ENCODE peak calls at places on chromosomes 1 and 21, in ten cellular contexts. One of them, this sample, is unnamed.

GRCh38 chr1:177239792-177240191 is 69.0 kb downstream of the BRINP2 start:
- DNase-seq in lung: no peak
- DNase-seq in GM23338: no peak
- DNase-seq in prostate gland: no peak
- DNase-seq in GM13976: no peak
- DNase-seq in ovary: no peak
- DNase-seq in GM06990: no peak
- DNase-seq in B cell: no peak
- DNase-seq in A549: no peak
- DNase-seq in choroid plexus epithelial cell: no peak
- DNase-seq in this sample: no peak

GRCh38 chr1:1198423-1199140 is 7.8 kb downstream of the TNFRSF18 start:
- DNase-seq in ovary: peak; percentile 9
- DNase-seq in choroid plexus epithelial cell: no peak
- DNase-seq in B cell: no peak
- DNase-seq in lung: no peak
- DNase-seq in GM13976: no peak
- DNase-seq in GM06990: no peak
- DNase-seq in A549: no peak
- DNase-seq in prostate gland: no peak
- DNase-seq in GM23338: peak; percentile 4
- DNase-seq in this sample: no peak

GRCh38 chr1:227903614-227904501 is 43.9 kb downstream of the WNT9A start:
- DNase-seq in GM06990: no peak
- DNase-seq in A549: no peak
- DNase-seq in GM23338: no peak
- DNase-seq in lung: no peak
- DNase-seq in choroid plexus epithelial cell: no peak
- DNase-seq in prostate gland: no peak
- DNase-seq in B cell: no peak
- DNase-seq in ovary: peak; percentile 39
- DNase-seq in GM13976: no peak
- DNase-seq in this sample: no peak

GRCh38 chr21:45440736-45441350 is 35.9 kb downstream of the COL18A1 start:
- DNase-seq in prostate gland: no peak
- DNase-seq in B cell: no peak
- DNase-seq in lung: no peak
- DNase-seq in GM06990: no peak
- DNase-seq in A549: no peak
- DNase-seq in GM23338: no peak
- DNase-seq in GM13976: no peak
- DNase-seq in ovary: peak; percentile 47
- DNase-seq in choroid plexus epithelial cell: no peak
- DNase-seq in this sample: no peak

GRCh38 chr21:44761011-44761729 is 40.5 kb downstream of the UBE2G2 start:
- DNase-seq in choroid plexus epithelial cell: no peak
- DNase-seq in A549: no peak
- DNase-seq in ovary: no peak
- DNase-seq in lung: no peak
- DNase-seq in prostate gland: no peak
- DNase-seq in GM06990: no peak
- DNase-seq in B cell: no peak
- DNase-seq in GM13976: peak; percentile 49
- DNase-seq in GM23338: peak; percentile 91
- DNase-seq in this sample: no peak

GRCh38 chr1:50368179-50369007 is 54.9 kb downstream of the DMRTA2 start:
- DNase-seq in prostate gland: peak; percentile 20
- DNase-seq in ovary: peak; percentile 32
- DNase-seq in B cell: no peak
- DNase-seq in GM23338: peak; percentile 86
- DNase-seq in GM13976: peak; percentile 65
- DNase-seq in lung: peak; percentile 38
- DNase-seq in choroid plexus epithelial cell: peak; percentile 25
- DNase-seq in GM06990: no peak
- DNase-seq in A549: peak; percentile 15
- DNase-seq in this sample: peak; percentile 28

GRCh38 chr1:115117303-115117702 is 28.0 kb upstream of the TSPAN2 start:
- DNase-seq in B cell: no peak
- DNase-seq in GM23338: peak; percentile 25
- DNase-seq in lung: no peak
- DNase-seq in GM13976: no peak
- DNase-seq in A549: no peak
- DNase-seq in GM06990: no peak
- DNase-seq in ovary: no peak
- DNase-seq in choroid plexus epithelial cell: no peak
- DNase-seq in prostate gland: no peak
- DNase-seq in this sample: no peak

GRCh38 chr1:224381880-224382548 is 25.3 kb downstream of the CNIH4 start:
- DNase-seq in prostate gland: no peak
- DNase-seq in GM06990: no peak
- DNase-seq in ovary: no peak
- DNase-seq in GM13976: no peak
- DNase-seq in A549: no peak
- DNase-seq in lung: no peak
- DNase-seq in GM23338: no peak
- DNase-seq in choroid plexus epithelial cell: no peak
- DNase-seq in B cell: no peak
- DNase-seq in this sample: no peak

GRCh38 chr1:22738522-22738921 is 27.9 kb downstream of the EPHB2 start:
- DNase-seq in choroid plexus epithelial cell: no peak
- DNase-seq in GM06990: no peak
- DNase-seq in prostate gland: no peak
- DNase-seq in A549: peak; percentile 29
- DNase-seq in GM23338: no peak
- DNase-seq in lung: no peak
- DNase-seq in GM13976: no peak
- DNase-seq in ovary: no peak
- DNase-seq in B cell: no peak
- DNase-seq in this sample: no peak

GRCh38 chr21:38950388-38951094 is 144.8 kb downstream of the ETS2 start:
- DNase-seq in A549: peak; percentile 33
- DNase-seq in GM23338: no peak
- DNase-seq in prostate gland: peak; percentile 91
- DNase-seq in lung: no peak
- DNase-seq in ovary: no peak
- DNase-seq in GM13976: no peak
- DNase-seq in GM06990: no peak
- DNase-seq in choroid plexus epithelial cell: peak; percentile 40
- DNase-seq in B cell: no peak
- DNase-seq in this sample: peak; percentile 71

GRCh38 chr1:17574502-17574901 is 35.0 kb downstream of the ARHGEF10L start:
- DNase-seq in GM06990: no peak
- DNase-seq in choroid plexus epithelial cell: no peak
- DNase-seq in A549: no peak
- DNase-seq in GM13976: no peak
- DNase-seq in lung: no peak
- DNase-seq in prostate gland: no peak
- DNase-seq in GM23338: peak; percentile 74
- DNase-seq in B cell: no peak
- DNase-seq in ovary: no peak
- DNase-seq in this sample: no peak
- TF ChIP-seq CTCF in GM06990: peak; percentile 9
- TF ChIP-seq CTCF in choroid plexus epithelial cell: peak; percentile 43
- TF ChIP-seq CTCF in A549: no peak
- TF ChIP-seq CTCF in GM13976: no peak
- TF ChIP-seq CTCF in lung: no peak
- TF ChIP-seq CTCF in prostate gland: no peak
- TF ChIP-seq CTCF in GM23338: peak; percentile 68
- TF ChIP-seq CTCF in B cell: no peak
- TF ChIP-seq CTCF in ovary: no peak
- TF ChIP-seq CTCF in this sample: peak; percentile 21

GRCh38 chr1:225464851-225465792 is 37.3 kb upstream of the LBR start:
- DNase-seq in GM06990: no peak
- DNase-seq in choroid plexus epithelial cell: no peak
- DNase-seq in prostate gland: no peak
- DNase-seq in A549: no peak
- DNase-seq in GM23338: peak; percentile 75
- DNase-seq in B cell: no peak
- DNase-seq in ovary: no peak
- DNase-seq in lung: no peak
- DNase-seq in GM13976: no peak
- DNase-seq in this sample: no peak
- TF ChIP-seq CTCF in GM06990: no peak
- TF ChIP-seq CTCF in choroid plexus epithelial cell: no peak
- TF ChIP-seq CTCF in prostate gland: no peak
- TF ChIP-seq CTCF in A549: no peak
- TF ChIP-seq CTCF in GM23338: no peak
- TF ChIP-seq CTCF in B cell: no peak
- TF ChIP-seq CTCF in ovary: no peak
- TF ChIP-seq CTCF in lung: no peak
- TF ChIP-seq CTCF in GM13976: no peak
- TF ChIP-seq CTCF in this sample: no peak

DNA sequence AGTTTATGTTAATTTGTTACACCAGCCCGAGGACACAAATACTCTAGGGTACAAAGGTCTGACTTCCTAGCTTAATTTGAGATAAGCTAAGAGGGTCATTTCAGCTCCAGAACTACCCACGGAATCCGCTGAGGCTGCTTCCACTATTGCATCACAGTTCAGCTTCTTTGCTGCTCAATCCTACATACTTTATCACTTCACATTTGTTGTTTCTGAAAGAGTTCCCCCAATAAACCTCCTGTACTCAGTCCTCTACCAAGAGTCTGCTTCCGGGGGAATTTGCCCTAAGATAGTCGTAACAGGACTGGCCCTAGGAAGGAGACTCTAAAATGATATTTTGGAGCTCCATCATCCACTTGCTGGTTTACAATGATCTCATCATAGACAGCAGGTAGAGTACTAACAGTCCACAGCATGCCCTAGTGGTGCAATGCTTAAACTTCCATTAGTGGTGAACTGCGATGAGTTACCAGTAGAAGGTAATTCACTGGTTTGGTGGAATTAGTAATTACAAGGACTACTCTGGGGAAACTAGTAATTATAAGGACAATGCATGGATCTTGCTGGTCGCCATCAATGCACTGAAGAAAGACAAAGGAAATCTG is 229.3 kb downstream of the USH2A start:
- DNase-seq in GM06990: no peak
- DNase-seq in GM13976: no peak
- DNase-seq in lung: no peak
- DNase-seq in B cell: no peak
- DNase-seq in choroid plexus epithelial cell: no peak
- DNase-seq in GM23338: peak; percentile 46
- DNase-seq in ovary: no peak
- DNase-seq in prostate gland: no peak
- DNase-seq in A549: no peak
- DNase-seq in this sample: no peak
- TF ChIP-seq CTCF in GM06990: peak; percentile 20
- TF ChIP-seq CTCF in GM13976: no peak
- TF ChIP-seq CTCF in lung: no peak
- TF ChIP-seq CTCF in B cell: no peak
- TF ChIP-seq CTCF in choroid plexus epithelial cell: no peak
- TF ChIP-seq CTCF in GM23338: peak; percentile 74
- TF ChIP-seq CTCF in ovary: no peak
- TF ChIP-seq CTCF in prostate gland: no peak
- TF ChIP-seq CTCF in A549: no peak
- TF ChIP-seq CTCF in this sample: no peak

GRCh38 chr1:229984310-229984991 is 82.6 kb upstream of the GALNT2 start:
- DNase-seq in A549: no peak
- DNase-seq in GM06990: no peak
- DNase-seq in lung: no peak
- DNase-seq in choroid plexus epithelial cell: no peak
- DNase-seq in GM13976: no peak
- DNase-seq in B cell: no peak
- DNase-seq in prostate gland: no peak
- DNase-seq in ovary: no peak
- DNase-seq in GM23338: no peak
- DNase-seq in this sample: no peak
- TF ChIP-seq CTCF in A549: no peak
- TF ChIP-seq CTCF in GM06990: no peak
- TF ChIP-seq CTCF in lung: no peak
- TF ChIP-seq CTCF in choroid plexus epithelial cell: no peak
- TF ChIP-seq CTCF in GM13976: peak; percentile 16
- TF ChIP-seq CTCF in B cell: no peak
- TF ChIP-seq CTCF in prostate gland: no peak
- TF ChIP-seq CTCF in ovary: no peak
- TF ChIP-seq CTCF in GM23338: peak; percentile 20
- TF ChIP-seq CTCF in this sample: no peak

DNA sequence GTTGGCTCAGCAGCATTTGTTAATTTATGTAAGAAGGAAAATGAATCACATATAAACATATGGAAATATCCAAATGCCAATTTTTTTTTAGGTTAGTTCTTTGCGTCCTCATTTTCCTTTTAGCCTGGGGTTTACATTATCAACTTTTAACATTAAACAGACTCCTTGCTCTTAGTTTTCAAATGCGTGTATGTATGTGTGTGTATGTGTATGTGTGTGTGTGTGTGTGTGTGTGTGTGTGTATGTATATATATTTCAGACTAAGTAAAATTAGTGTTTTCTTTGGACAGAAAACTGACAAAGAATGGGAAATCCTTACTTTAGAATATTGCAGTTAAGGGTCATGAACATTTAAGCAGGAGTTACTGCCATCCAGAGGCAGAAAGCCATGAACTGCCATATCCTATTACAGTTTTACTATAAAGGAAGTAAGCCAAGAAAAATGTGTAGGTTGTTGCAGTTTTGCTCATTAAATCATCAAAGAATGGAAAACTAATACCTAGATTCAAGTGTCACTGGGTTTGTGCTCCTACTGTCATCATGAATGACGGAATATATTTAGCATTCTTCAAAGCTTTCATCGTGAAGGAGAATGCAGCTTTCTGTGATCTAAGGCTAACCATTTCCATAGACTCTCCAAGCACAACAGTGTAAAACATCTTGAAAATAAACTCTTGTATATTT is 477.0 kb upstream of the NR5A2 start:
- DNase-seq in lung: no peak
- DNase-seq in GM06990: no peak
- DNase-seq in ovary: no peak
- DNase-seq in B cell: no peak
- DNase-seq in A549: no peak
- DNase-seq in GM13976: no peak
- DNase-seq in GM23338: no peak
- DNase-seq in choroid plexus epithelial cell: peak; percentile 66
- DNase-seq in prostate gland: no peak
- DNase-seq in this sample: peak; percentile 17
- TF ChIP-seq CTCF in lung: no peak
- TF ChIP-seq CTCF in GM06990: no peak
- TF ChIP-seq CTCF in ovary: no peak
- TF ChIP-seq CTCF in B cell: no peak
- TF ChIP-seq CTCF in A549: no peak
- TF ChIP-seq CTCF in GM13976: no peak
- TF ChIP-seq CTCF in GM23338: peak; percentile 39
- TF ChIP-seq CTCF in choroid plexus epithelial cell: peak; percentile 56
- TF ChIP-seq CTCF in prostate gland: no peak
- TF ChIP-seq CTCF in this sample: no peak

GRCh38 chr1:100832676-100833469 is 61.8 kb downstream of the EXTL2 start:
- DNase-seq in GM23338: no peak
- DNase-seq in prostate gland: no peak
- DNase-seq in A549: no peak
- DNase-seq in GM06990: no peak
- DNase-seq in B cell: no peak
- DNase-seq in lung: no peak
- DNase-seq in ovary: no peak
- DNase-seq in GM13976: no peak
- DNase-seq in choroid plexus epithelial cell: no peak
- DNase-seq in this sample: no peak

GRCh38 chr1:100835866-100836842 is 58.5 kb downstream of the EXTL2 start:
- DNase-seq in A549: no peak
- DNase-seq in GM13976: no peak
- DNase-seq in choroid plexus epithelial cell: peak; percentile 49
- DNase-seq in ovary: no peak
- DNase-seq in lung: no peak
- DNase-seq in prostate gland: no peak
- DNase-seq in B cell: no peak
- DNase-seq in GM23338: no peak
- DNase-seq in GM06990: no peak
- DNase-seq in this sample: peak; percentile 37

GRCh38 chr1:100834779-100835645 is 59.6 kb downstream of the EXTL2 start:
- DNase-seq in A549: peak; percentile 21
- DNase-seq in choroid plexus epithelial cell: peak; percentile 42
- DNase-seq in GM13976: no peak
- DNase-seq in prostate gland: no peak
- DNase-seq in ovary: no peak
- DNase-seq in B cell: no peak
- DNase-seq in GM06990: no peak
- DNase-seq in GM23338: peak; percentile 74
- DNase-seq in lung: no peak
- DNase-seq in this sample: peak; percentile 6
- TF ChIP-seq CTCF in A549: peak; percentile 6
- TF ChIP-seq CTCF in choroid plexus epithelial cell: peak; percentile 54
- TF ChIP-seq CTCF in GM13976: peak; percentile 20
- TF ChIP-seq CTCF in prostate gland: no peak
- TF ChIP-seq CTCF in ovary: no peak
- TF ChIP-seq CTCF in B cell: peak; percentile 54
- TF ChIP-seq CTCF in GM06990: peak; percentile 67
- TF ChIP-seq CTCF in GM23338: peak; percentile 82
- TF ChIP-seq CTCF in lung: no peak
- TF ChIP-seq CTCF in this sample: peak; percentile 43